ENCODE peak calls at places on chromosomes 4 and X, in six cellular contexts. G is astrocyte of the spinal cord, X is RWPE1, N is sigmoid colon, I is AG04449, F is PC-3. S is an unnamed sample.

GRCh38 chr4:7960017-7960789 is 20.5 kb upstream of the AFAP1 start:
- DNase-seq in I (no peak), X (peak; percentile 52), F (no peak), N (peak; percentile 81), G (no peak), S (no peak)

GRCh38 chr4:113539408-113539807 is 222.1 kb downstream of the CAMK2D start:
- DNase-seq in I (peak; percentile 42), X (no peak), N (no peak), G (peak; percentile 75), F (peak; percentile 23), S (peak; percentile 49)

GRCh38 chr4:75179510-75179909 is 246.6 kb downstream of the PARM1 start:
- DNase-seq in I (no peak), N (no peak), F (no peak), X (no peak), G (no peak), S (no peak)

GRCh38 chr4:94454405-94454804 is 2.7 kb downstream of the PDLIM5 start:
- DNase-seq in G (peak; percentile 46), F (peak; percentile 34), N (no peak), I (no peak), X (no peak), S (no peak)

GRCh38 chrX:150873616-150874015 is 24.9 kb downstream of the CD99L2 start:
- DNase-seq in X (peak; percentile 11), F (peak; percentile 63), G (peak; percentile 35), N (peak; percentile 73), I (no peak), S (no peak)

GRCh38 chrX:97524997-97525396 is 641.3 kb downstream of the RPA4 start:
- DNase-seq in F (peak; percentile 78), I (no peak), N (no peak), X (no peak), G (peak; percentile 17), S (no peak)

GRCh38 chrX:36431819-36432218 is 512.3 kb downstream of the CFAP47 start:
- DNase-seq in G (peak; percentile 72), I (no peak), X (peak; percentile 6), F (peak; percentile 46), N (no peak), S (peak; percentile 60)

GRCh38 chr4:109301691-109302365 is 630 bp downstream of the COL25A1 start:
- DNase-seq in N (no peak), G (no peak), I (no peak), X (no peak), F (no peak), S (no peak)

GRCh38 chr4:150305995-150306394 is 227.8 kb downstream of the DCLK2 start:
- DNase-seq in N (no peak), X (peak; percentile 55), F (peak; percentile 60), G (peak; percentile 64), I (no peak), S (no peak)

GRCh38 chr4:158170691-158171455 is 2.0 kb downstream of the GASK1B start:
- DNase-seq in X (peak; percentile 66), I (no peak), F (peak; percentile 53), N (peak; percentile 81), G (no peak), S (no peak)

GRCh38 chrX:154785711-154786110 is 19.6 kb downstream of the MPP1 start:
- DNase-seq in G (no peak), X (no peak), I (no peak), F (no peak), N (no peak), S (no peak)

GRCh38 chr4:176150283-176150682 is 45.1 kb downstream of the SPATA4 start:
- DNase-seq in F (peak; percentile 47), G (peak; percentile 52), X (peak; percentile 22), N (no peak), I (no peak), S (no peak)

GRCh38 chr4:74549936-74550335 is 105.0 kb downstream of the AREG start:
- DNase-seq in X (no peak), G (no peak), I (no peak), N (no peak), F (peak; percentile 30), S (peak; percentile 32)

GRCh38 chrX:96752776-96753175 is 68.1 kb downstream of the DIAPH2 start:
- DNase-seq in F (no peak), G (no peak), N (no peak), I (no peak), X (no peak), S (no peak)

GRCh38 chrX:78658851-78659744 is at the start of gene RTL3:
- DNase-seq in G (peak; percentile 88), F (peak; percentile 73), X (no peak), N (no peak), I (peak; percentile 57), S (no peak)

GRCh38 chrX:125533352-125533751 is 213.7 kb downstream of the TEX13C start:
- DNase-seq in F (no peak), N (no peak), G (no peak), I (no peak), X (no peak), S (no peak)

GRCh38 chr4:153593166-153593565 is 90.9 kb upstream of the TLR2 start:
- DNase-seq in I (no peak), F (no peak), X (no peak), N (no peak), G (no peak), S (no peak)

GRCh38 chrX:40931921-40932320 is 153.3 kb upstream of the USP9X start:
- DNase-seq in F (peak; percentile 25), G (no peak), X (no peak), I (no peak), N (no peak), S (no peak)

GRCh38 chr4:24850669-24851068 is 55.3 kb downstream of the SOD3 start:
- DNase-seq in F (peak; percentile 77), G (peak; percentile 90), X (peak; percentile 74), I (peak; percentile 63), N (peak; percentile 71), S (peak; percentile 75)

GRCh38 chr4:133775881-133776280 is 425.7 kb downstream of the PABPC4L start:
- DNase-seq in G (peak; percentile 50), F (peak; percentile 54), X (no peak), I (no peak), N (no peak), S (peak; percentile 6)

GRCh38 chr4:55732864-55733263 is 86.7 kb upstream of the EXOC1L start:
- DNase-seq in N (no peak), X (no peak), F (no peak), I (no peak), G (no peak), S (no peak)

GRCh38 chr4:27397886-27398285 is 537.2 kb downstream of the STIM2 start:
- DNase-seq in N (no peak), I (no peak), X (no peak), G (peak; percentile 90), F (peak; percentile 57), S (no peak)

GRCh38 chr4:67638157-67638556 is 62.8 kb downstream of the UBA6 start:
- DNase-seq in N (no peak), G (no peak), F (no peak), I (no peak), X (no peak), S (no peak)

GRCh38 chrX:46710425-46710824 is 48.5 kb downstream of the SLC9A7 start:
- DNase-seq in X (peak; percentile 65), F (peak; percentile 85), I (no peak), N (no peak), G (peak; percentile 9), S (no peak)

GRCh38 chr4:7434766-7435150 is at the start of gene PSAPL1:
- DNase-seq in G (no peak), X (peak; percentile 81), N (no peak), F (peak; percentile 63), I (no peak), S (no peak)

GRCh38 chr4:73589261-73589847 is 30.9 kb downstream of the RASSF6 start:
- DNase-seq in I (peak; percentile 31), F (peak; percentile 52), N (no peak), X (peak; percentile 65), G (peak; percentile 76), S (peak; percentile 50)

GRCh38 chr4:169663894-169664293 is 43.5 kb downstream of the CLCN3 start:
- DNase-seq in I (no peak), F (no peak), G (peak; percentile 52), N (no peak), X (no peak), S (no peak)

GRCh38 chrX:47612418-47612817 is 7.2 kb downstream of the SYN1 start:
- DNase-seq in F (no peak), N (no peak), I (no peak), G (no peak), X (no peak), S (no peak)

GRCh38 chr4:128769011-128769410 is 40.5 kb upstream of the JADE1 start:
- DNase-seq in N (no peak), F (no peak), X (no peak), I (no peak), G (no peak), S (no peak)

GRCh38 chr4:185256444-185256843 is 47.0 kb downstream of the SNX25 start:
- DNase-seq in F (peak; percentile 68), X (peak; percentile 50), N (no peak), G (peak; percentile 69), I (no peak), S (no peak)
- TF ChIP-seq CTCF in F (no peak), X (no peak), N (no peak), G (no peak), I (no peak), S (no peak)

GRCh38 chr4:6087669-6088068 is 69.4 kb upstream of the C4orf50 start:
- DNase-seq in I (no peak), G (no peak), X (peak; percentile 15), F (peak; percentile 50), N (peak; percentile 45), S (no peak)
- TF ChIP-seq CTCF in I (peak; percentile 57), G (peak; percentile 22), X (peak; percentile 19), F (peak; percentile 65), N (peak; percentile 42), S (peak; percentile 42)

GRCh38 chr4:20020049-20020448 is 231.7 kb upstream of the SLIT2 start:
- DNase-seq in N (no peak), F (peak; percentile 75), G (no peak), I (no peak), X (no peak), S (no peak)

GRCh38 chr4:20017035-20017434 is 234.7 kb upstream of the SLIT2 start:
- DNase-seq in F (peak; percentile 61), N (no peak), G (peak; percentile 66), X (no peak), I (peak; percentile 90), S (peak; percentile 38)

GRCh38 chr4:20019310-20020015 is 232.2 kb upstream of the SLIT2 start:
- DNase-seq in I (no peak), X (peak; percentile 20), N (no peak), G (peak; percentile 28), F (peak; percentile 82), S (no peak)

GRCh38 chr4:20015825-20016224 is 235.9 kb upstream of the SLIT2 start:
- DNase-seq in F (peak; percentile 80), N (no peak), I (no peak), X (no peak), G (peak; percentile 13), S (peak; percentile 51)

GRCh38 chr4:20017439-20017838 is 234.3 kb upstream of the SLIT2 start:
- DNase-seq in F (no peak), G (no peak), N (no peak), I (no peak), X (no peak), S (no peak)
- TF ChIP-seq CTCF in F (no peak), G (no peak), N (no peak), I (no peak), X (no peak), S (no peak)

DNA sequence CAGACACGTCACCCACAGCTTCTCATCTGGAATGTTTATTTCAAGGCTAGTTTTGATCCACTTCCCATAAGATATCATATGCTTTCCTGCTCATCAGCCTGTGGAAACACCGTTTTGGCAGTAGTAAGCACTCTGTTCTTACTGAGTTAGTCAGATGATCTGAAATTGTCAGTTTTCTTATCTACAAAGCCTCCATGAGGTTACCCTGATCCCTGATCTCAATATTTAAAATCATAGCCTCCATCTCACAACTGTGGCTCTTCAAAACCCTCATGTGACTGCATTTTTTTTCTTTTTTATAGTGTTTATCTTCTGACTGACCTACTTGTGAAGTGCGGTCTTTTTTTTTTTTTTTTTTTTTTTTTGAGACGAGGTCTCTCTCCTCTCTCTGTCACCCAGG is 22.7 kb downstream of the BST1 start:
- DNase-seq in N (no peak), I (no peak), X (no peak), G (no peak), F (no peak), S (no peak)
- TF ChIP-seq CTCF in N (no peak), I (no peak), X (no peak), G (no peak), F (no peak), S (no peak)

S was measured in AG04450.